ENCODE peak calls at places on chromosomes 12 and 14, in seven cellular contexts. One of them, this sample, is unnamed.

GRCh38 chr12:104536841-104537240 is 80.1 kb downstream of the CHST11 start:
- DNase-seq in WTC11: no peak
- DNase-seq in NB4: peak; percentile 46
- DNase-seq in T-helper 17 cell: no peak
- DNase-seq in mucosa of gallbladder: no peak
- DNase-seq in tibial nerve: no peak
- DNase-seq in activated gamma-delta T cell treated with anti-CD3 and anti-CD28 coated beads, Interleukin-2, amount 50 U/mL, for 16 hours: no peak
- DNase-seq in this sample: no peak

GRCh38 chr12:53750812-53751335 is 905 bp downstream of the CISTR start:
- DNase-seq in WTC11: peak; percentile 52
- DNase-seq in NB4: no peak
- DNase-seq in T-helper 17 cell: no peak
- DNase-seq in mucosa of gallbladder: peak; percentile 50
- DNase-seq in tibial nerve: no peak
- DNase-seq in activated gamma-delta T cell treated with anti-CD3 and anti-CD28 coated beads, Interleukin-2, amount 50 U/mL, for 16 hours: no peak
- DNase-seq in this sample: no peak

GRCh38 chr14:65179918-65180724 is 77.8 kb upstream of the MAX start:
- DNase-seq in WTC11: no peak
- DNase-seq in NB4: no peak
- DNase-seq in T-helper 17 cell: no peak
- DNase-seq in mucosa of gallbladder: peak; percentile 77
- DNase-seq in tibial nerve: no peak
- DNase-seq in activated gamma-delta T cell treated with anti-CD3 and anti-CD28 coated beads, Interleukin-2, amount 50 U/mL, for 16 hours: no peak
- DNase-seq in this sample: peak; percentile 15

GRCh38 chr14:89660183-89660582 is 243.2 kb upstream of the FOXN3 start:
- DNase-seq in WTC11: no peak
- DNase-seq in NB4: no peak
- DNase-seq in T-helper 17 cell: no peak
- DNase-seq in mucosa of gallbladder: peak; percentile 27
- DNase-seq in tibial nerve: no peak
- DNase-seq in activated gamma-delta T cell treated with anti-CD3 and anti-CD28 coated beads, Interleukin-2, amount 50 U/mL, for 16 hours: no peak
- DNase-seq in this sample: no peak

GRCh38 chr14:69625299-69626131 is 14.1 kb downstream of the SUSD6 start:
- DNase-seq in WTC11: no peak
- DNase-seq in NB4: peak; percentile 71
- DNase-seq in T-helper 17 cell: peak; percentile 50
- DNase-seq in mucosa of gallbladder: peak; percentile 64
- DNase-seq in tibial nerve: no peak
- DNase-seq in activated gamma-delta T cell treated with anti-CD3 and anti-CD28 coated beads, Interleukin-2, amount 50 U/mL, for 16 hours: peak; percentile 66
- DNase-seq in this sample: peak; percentile 67

GRCh38 chr12:29957835-29958234 is 174.1 kb upstream of the TMTC1 start:
- DNase-seq in WTC11: no peak
- DNase-seq in NB4: no peak
- DNase-seq in T-helper 17 cell: no peak
- DNase-seq in mucosa of gallbladder: no peak
- DNase-seq in tibial nerve: no peak
- DNase-seq in activated gamma-delta T cell treated with anti-CD3 and anti-CD28 coated beads, Interleukin-2, amount 50 U/mL, for 16 hours: no peak
- DNase-seq in this sample: no peak

GRCh38 chr12:5376591-5377207 is 55.2 kb upstream of the NTF3 start:
- DNase-seq in WTC11: no peak
- DNase-seq in NB4: no peak
- DNase-seq in T-helper 17 cell: no peak
- DNase-seq in mucosa of gallbladder: no peak
- DNase-seq in tibial nerve: no peak
- DNase-seq in activated gamma-delta T cell treated with anti-CD3 and anti-CD28 coated beads, Interleukin-2, amount 50 U/mL, for 16 hours: no peak
- DNase-seq in this sample: no peak

GRCh38 chr14:77303417-77304156 is 17.1 kb downstream of the POMT2 start:
- DNase-seq in WTC11: no peak
- DNase-seq in NB4: peak; percentile 52
- DNase-seq in T-helper 17 cell: no peak
- DNase-seq in mucosa of gallbladder: peak; percentile 59
- DNase-seq in tibial nerve: no peak
- DNase-seq in activated gamma-delta T cell treated with anti-CD3 and anti-CD28 coated beads, Interleukin-2, amount 50 U/mL, for 16 hours: no peak
- DNase-seq in this sample: no peak

GRCh38 chr14:102590667-102591099 is 1.8 kb upstream of the RCOR1 start:
- DNase-seq in WTC11: peak; percentile 73
- DNase-seq in NB4: peak; percentile 45
- DNase-seq in T-helper 17 cell: no peak
- DNase-seq in mucosa of gallbladder: peak; percentile 30
- DNase-seq in tibial nerve: no peak
- DNase-seq in activated gamma-delta T cell treated with anti-CD3 and anti-CD28 coated beads, Interleukin-2, amount 50 U/mL, for 16 hours: no peak
- DNase-seq in this sample: no peak

GRCh38 chr12:6824962-6825381 is 3.2 kb upstream of the P3H3 start:
- DNase-seq in WTC11: no peak
- DNase-seq in NB4: no peak
- DNase-seq in T-helper 17 cell: no peak
- DNase-seq in mucosa of gallbladder: no peak
- DNase-seq in tibial nerve: no peak
- DNase-seq in activated gamma-delta T cell treated with anti-CD3 and anti-CD28 coated beads, Interleukin-2, amount 50 U/mL, for 16 hours: no peak
- DNase-seq in this sample: no peak

GRCh38 chr12:85794551-85794950 is 41.7 kb downstream of the RASSF9 start:
- DNase-seq in WTC11: no peak
- DNase-seq in NB4: no peak
- DNase-seq in T-helper 17 cell: no peak
- DNase-seq in mucosa of gallbladder: no peak
- DNase-seq in tibial nerve: no peak
- DNase-seq in activated gamma-delta T cell treated with anti-CD3 and anti-CD28 coated beads, Interleukin-2, amount 50 U/mL, for 16 hours: no peak
- DNase-seq in this sample: no peak

This sample was measured in activated CD4-positive, alpha-beta T cell treated with anti-CD3 and anti-CD28 coated beads, Interleukin-2, amount 50 U/mL, for 4 hours.